ENCODE peak calls at places on chromosomes 2 and 18, in seven cellular contexts. F is stimulated activated naive CD4-positive, alpha-beta T cell; X is B cell; Z is NCI-H2081; Q is AG04450; N is activated naive CD4-positive, alpha-beta T cell treated with Interleukin-2 at 50 U/mL for 16 hours; B is T follicular helper cell. R is an unnamed sample.
A peak's percentile ranks its signal among the peaks of the same experiment; 100 is the strongest.

GRCh38 chr18:62338446-62339105 is 13.5 kb downstream of the TNFRSF11A start:
- DNase-seq in Z (no peak), X (no peak), Q (no peak), F (no peak), N (no peak), B (no peak), R (no peak)

GRCh38 chr2:236744316-236745105 is 174.9 kb downstream of the ACKR3 start:
- DNase-seq in N (no peak), F (no peak), B (no peak), Z (no peak), Q (peak; percentile 47), X (no peak), R (no peak)

GRCh38 chr2:9081750-9082149 is 78.3 kb upstream of the MBOAT2 start:
- DNase-seq in N (no peak), X (no peak), Z (no peak), F (no peak), Q (no peak), B (no peak), R (no peak)

GRCh38 chr2:154875999-154876398 is 177.5 kb downstream of the KCNJ3 start:
- DNase-seq in Q (no peak), N (no peak), B (no peak), F (no peak), Z (no peak), X (no peak), R (no peak)

GRCh38 chr2:191459158-191459557 is 214.0 kb downstream of the MYO1B start:
- DNase-seq in F (no peak), N (no peak), Q (no peak), X (no peak), Z (no peak), B (no peak), R (no peak)

GRCh38 chr18:23635283-23636040 is 27.2 kb downstream of the ANKRD29 start:
- DNase-seq in B (no peak), F (no peak), Q (no peak), Z (no peak), X (no peak), N (no peak), R (no peak)

GRCh38 chr2:201833796-201834195 is 27.5 kb downstream of the CDK15 start:
- DNase-seq in B (no peak), N (no peak), Q (no peak), X (no peak), Z (no peak), F (no peak), R (no peak)

GRCh38 chr2:122028371-122029102 is 273.1 kb downstream of the TSN start:
- DNase-seq in X (peak; percentile 26), F (no peak), N (no peak), B (no peak), Q (peak; percentile 30), Z (no peak), R (no peak)

GRCh38 chr18:10397004-10397403 is 57.4 kb upstream of the APCDD1 start:
- DNase-seq in B (no peak), Z (no peak), X (no peak), N (no peak), Q (no peak), F (no peak), R (no peak)

GRCh38 chr18:8769509-8769908 is 64.2 kb downstream of the MTCL1 start:
- DNase-seq in Q (no peak), Z (no peak), X (no peak), N (no peak), F (no peak), B (no peak), R (no peak)

GRCh38 chr2:180618570-180618969 is 361.8 kb upstream of the UBE2E3 start:
- DNase-seq in X (no peak), N (no peak), Q (no peak), B (no peak), F (no peak), Z (no peak), R (no peak)

GRCh38 chr2:40434638-40435296 is 17.1 kb downstream of the SLC8A1 start:
- DNase-seq in B (no peak), N (no peak), F (no peak), Z (no peak), X (no peak), Q (peak; percentile 76), R (peak; percentile 95)

GRCh38 chr18:7221424-7222155 is 9.3 kb upstream of the LRRC30 start:
- DNase-seq in Q (peak; percentile 29), B (no peak), Z (peak; percentile 66), N (no peak), X (no peak), F (no peak), R (peak; percentile 86)

GRCh38 chr2:74093426-74093825 is 54.3 kb downstream of the BOLA3 start:
- DNase-seq in Z (no peak), X (no peak), N (no peak), Q (no peak), B (no peak), F (no peak), R (no peak)

GRCh38 chr18:62784338-62784965 is 69.1 kb downstream of the PHLPP1 start:
- DNase-seq in Q (no peak), Z (no peak), B (no peak), X (no peak), N (no peak), F (no peak), R (no peak)